ENCODE peak calls at places on chromosome 3, in four cellular contexts. Z is breast epithelium, F is tibial nerve, L is heart left ventricle. P is an unnamed sample.

GRCh38 chr3:117671707-117672318 is 962.2 kb downstream of the TUSC7 start:
- DNase-seq in F (no peak), Z (no peak), L (no peak), P (no peak)

GRCh38 chr3:44120721-44121582 is 120.7 kb upstream of the TOPAZ1 start:
- DNase-seq in Z (peak), F (no peak), L (peak), P (no peak)

GRCh38 chr3:150419076-150419868 is 11.2 kb downstream of the TSC22D2 start:
- DNase-seq in L (no peak), Z (no peak), F (no peak), P (no peak)

GRCh38 chr3:193851941-193852674 is 259.1 kb downstream of the OPA1 start:
- DNase-seq in Z (no peak), F (no peak), L (no peak), P (no peak)

GRCh38 chr3:23697416-23697815 is 108.3 kb upstream of the UBE2E1 start:
- DNase-seq in Z (no peak), F (no peak), L (no peak), P (no peak)

GRCh38 chr3:65583203-65583602 is 455.5 kb downstream of the MAGI1 start:
- DNase-seq in L (no peak), F (no peak), Z (no peak), P (no peak)

GRCh38 chr3:159941043-159941994 is 47.3 kb upstream of the IL12A start:
- DNase-seq in F (no peak), Z (no peak), L (no peak), P (no peak)

GRCh38 chr3:42683875-42684593 is 1.3 kb upstream of the KLHL40 start:
- DNase-seq in Z (peak), F (peak), L (peak), P (peak)

GRCh38 chr3:57512174-57512573 is 32.0 kb downstream of the DNAH12 start:
- DNase-seq in F (no peak), L (no peak), Z (no peak), P (no peak)

GRCh38 chr3:20857636-20858035 is 671.6 kb upstream of the SGO1 start:
- DNase-seq in Z (no peak), F (no peak), L (no peak), P (no peak)

GRCh38 chr3:41674449-41674848 is 287.5 kb downstream of the ULK4 start:
- DNase-seq in L (no peak), Z (no peak), F (no peak), P (no peak)

GRCh38 chr3:151379083-151379734 is 5.3 kb downstream of the P2RY12 start:
- DNase-seq in L (peak), F (no peak), Z (no peak), P (no peak)

GRCh38 chr3:138915503-138916498 is 31.1 kb downstream of the FOXL2 start:
- DNase-seq in F (peak), L (peak), Z (peak), P (peak)
- TF ChIP-seq POLR2A in F (no peak), L (no peak), Z (no peak), P (no peak)

DNA sequence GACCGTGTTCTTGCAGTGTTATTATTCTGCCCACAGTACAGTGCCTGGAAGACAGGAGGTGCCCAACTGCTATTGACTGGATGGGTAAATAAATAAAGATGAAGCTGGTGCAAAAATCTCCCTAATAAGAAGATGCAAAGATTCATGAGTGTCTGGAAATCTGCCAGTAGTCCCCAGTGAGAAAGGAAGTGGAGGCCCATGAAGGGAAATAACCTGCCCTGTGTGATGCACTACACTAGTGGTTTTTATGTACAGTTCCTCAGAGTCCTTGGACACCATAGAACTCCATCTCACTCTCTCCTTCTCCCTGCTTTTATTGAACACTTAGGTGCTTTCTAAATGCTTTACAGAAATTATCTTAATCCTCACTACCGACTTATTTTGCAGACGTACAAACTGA is 8.3 kb upstream of the SUCLG2 start:
- DNase-seq in Z (no peak), F (no peak), L (no peak), P (no peak)
- TF ChIP-seq CTCF in Z (no peak), F (no peak), L (no peak), P (no peak)

GRCh38 chr3:37559461-37559860 is 302.2 kb upstream of the CTDSPL start:
- DNase-seq in F (no peak), Z (no peak), L (no peak), P (no peak)

GRCh38 chr3:37556789-37557301 is 304.8 kb upstream of the CTDSPL start:
- DNase-seq in L (no peak), F (no peak), Z (no peak), P (no peak)

GRCh38 chr3:37558580-37558979 is 303.1 kb upstream of the CTDSPL start:
- DNase-seq in L (no peak), F (no peak), Z (no peak), P (no peak)

GRCh38 chr3:37554364-37554763 is 307.3 kb upstream of the CTDSPL start:
- DNase-seq in Z (no peak), F (no peak), L (no peak), P (no peak)
- TF ChIP-seq POLR2A in Z (no peak), F (no peak), L (no peak), P (no peak)

GRCh38 chr3:142134799-142135325 is 14.5 kb downstream of the TFDP2 start:
- DNase-seq in Z (no peak), F (no peak), L (no peak), P (no peak)

GRCh38 chr3:142124243-142124642 is 25.1 kb downstream of the TFDP2 start:
- DNase-seq in Z (no peak), L (no peak), F (no peak), P (no peak)

GRCh38 chr3:142127941-142128658 is 21.2 kb downstream of the TFDP2 start:
- DNase-seq in L (no peak), F (no peak), Z (no peak), P (no peak)

DNA sequence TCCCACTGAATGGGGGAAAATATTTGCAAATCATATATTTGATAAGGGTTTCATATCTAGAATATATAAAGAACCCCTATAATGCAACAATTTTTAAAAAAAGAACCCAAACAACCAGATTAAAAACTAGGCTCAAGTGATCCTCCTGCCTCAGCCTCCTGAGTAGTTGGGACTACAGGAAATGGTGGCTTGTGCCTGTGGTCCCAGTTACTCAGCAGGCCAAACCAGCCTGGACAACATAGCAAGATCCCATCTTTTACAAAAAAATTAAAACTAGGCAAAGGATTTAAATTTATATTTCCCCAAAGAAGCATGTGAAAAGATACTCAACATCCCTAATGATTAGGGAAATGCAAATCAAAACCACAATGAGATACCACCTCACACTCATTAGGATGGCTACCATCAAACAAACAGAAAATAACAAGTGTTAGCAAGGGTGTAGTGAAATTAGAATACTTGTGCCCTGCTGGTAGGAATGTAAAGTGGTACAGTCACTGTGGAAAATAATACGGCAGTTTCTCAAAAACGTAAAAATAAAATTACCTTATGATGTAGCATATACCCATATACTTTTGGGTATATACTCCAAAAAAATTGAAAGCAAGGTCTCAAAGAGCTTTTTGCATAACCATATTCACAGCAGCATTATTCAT is 19.7 kb downstream of the TFDP2 start:
- DNase-seq in L (no peak), Z (no peak), F (no peak), P (no peak)
- TF ChIP-seq CTCF in L (no peak), Z (no peak), F (no peak), P (no peak)

GRCh38 chr3:142298626-142299025 is 73.2 kb upstream of the GK5 start:
- DNase-seq in F (no peak), Z (no peak), L (no peak), P (no peak)
- TF ChIP-seq POLR2A in F (no peak), Z (no peak), L (no peak), P (no peak)

P was measured in lower leg skin.